ENCODE peak calls at places on chromosomes 4 and X, in six cellular contexts. One of them, this sample, is unnamed.

GRCh38 chr4:7282094-7282370 is 89.7 kb downstream of the SORCS2 start:
- DNase-seq in psoas muscle: no peak
- DNase-seq in CD4-positive, alpha-beta memory T cell: no peak
- DNase-seq in adrenal gland: no peak
- DNase-seq in K562: no peak
- DNase-seq in H9: no peak
- DNase-seq in this sample: no peak

GRCh38 chr4:89572224-89572858 is 264.6 kb downstream of the SNCA start:
- DNase-seq in psoas muscle: no peak
- DNase-seq in CD4-positive, alpha-beta memory T cell: no peak
- DNase-seq in adrenal gland: no peak
- DNase-seq in K562: no peak
- DNase-seq in H9: no peak
- DNase-seq in this sample: no peak

GRCh38 chr4:7199771-7200441 is 7.6 kb downstream of the SORCS2 start:
- DNase-seq in psoas muscle: no peak
- DNase-seq in CD4-positive, alpha-beta memory T cell: no peak
- DNase-seq in adrenal gland: no peak
- DNase-seq in K562: no peak
- DNase-seq in H9: peak
- DNase-seq in this sample: peak

GRCh38 chr4:169810325-169811323 is 52.9 kb upstream of the HPF1 start:
- DNase-seq in psoas muscle: no peak
- DNase-seq in CD4-positive, alpha-beta memory T cell: peak
- DNase-seq in adrenal gland: peak
- DNase-seq in K562: peak
- DNase-seq in H9: no peak
- DNase-seq in this sample: peak

GRCh38 chrX:103585421-103586313 is at the start of gene TCEAL4:
- DNase-seq in psoas muscle: peak
- DNase-seq in CD4-positive, alpha-beta memory T cell: peak
- DNase-seq in adrenal gland: peak
- DNase-seq in K562: no peak
- DNase-seq in H9: peak
- DNase-seq in this sample: peak

GRCh38 chr4:8157944-8158709 is 486 bp downstream of the ABLIM2 start:
- DNase-seq in psoas muscle: no peak
- DNase-seq in CD4-positive, alpha-beta memory T cell: no peak
- DNase-seq in adrenal gland: no peak
- DNase-seq in K562: no peak
- DNase-seq in H9: no peak
- DNase-seq in this sample: no peak

GRCh38 chrX:155070663-155070974 is 317 bp downstream of the CMC4 start:
- DNase-seq in psoas muscle: no peak
- DNase-seq in CD4-positive, alpha-beta memory T cell: no peak
- DNase-seq in adrenal gland: no peak
- DNase-seq in K562: peak
- DNase-seq in H9: no peak
- DNase-seq in this sample: no peak

GRCh38 chr4:77354550-77354949 is 197.5 kb downstream of the CCNG2 start:
- DNase-seq in psoas muscle: no peak
- DNase-seq in CD4-positive, alpha-beta memory T cell: no peak
- DNase-seq in adrenal gland: no peak
- DNase-seq in K562: no peak
- DNase-seq in H9: no peak
- DNase-seq in this sample: no peak

GRCh38 chr4:22488136-22488535 is 27.7 kb downstream of the ADGRA3 start:
- DNase-seq in psoas muscle: no peak
- DNase-seq in CD4-positive, alpha-beta memory T cell: no peak
- DNase-seq in adrenal gland: no peak
- DNase-seq in K562: no peak
- DNase-seq in H9: no peak
- DNase-seq in this sample: no peak

GRCh38 chrX:16204538-16204937 is 37.3 kb downstream of the MAGEB17 start:
- DNase-seq in psoas muscle: no peak
- DNase-seq in CD4-positive, alpha-beta memory T cell: no peak
- DNase-seq in adrenal gland: no peak
- DNase-seq in K562: no peak
- DNase-seq in H9: no peak
- DNase-seq in this sample: no peak

GRCh38 chr4:169225812-169226211 is 44.9 kb downstream of the SH3RF1 start:
- DNase-seq in psoas muscle: no peak
- DNase-seq in CD4-positive, alpha-beta memory T cell: no peak
- DNase-seq in adrenal gland: no peak
- DNase-seq in K562: no peak
- DNase-seq in H9: no peak
- DNase-seq in this sample: no peak

GRCh38 chr4:8009710-8010534 is 70.3 kb upstream of the AFAP1 start:
- DNase-seq in psoas muscle: no peak
- DNase-seq in CD4-positive, alpha-beta memory T cell: no peak
- DNase-seq in adrenal gland: no peak
- DNase-seq in K562: no peak
- DNase-seq in H9: no peak
- DNase-seq in this sample: no peak

GRCh38 chr4:118758293-118758692 is 73.1 kb downstream of the METTL14 start:
- DNase-seq in psoas muscle: no peak
- DNase-seq in CD4-positive, alpha-beta memory T cell: no peak
- DNase-seq in adrenal gland: no peak
- DNase-seq in K562: no peak
- DNase-seq in H9: no peak
- DNase-seq in this sample: no peak

GRCh38 chrX:153708415-153708814 is 15.8 kb downstream of the BCAP31 start:
- DNase-seq in psoas muscle: peak
- DNase-seq in CD4-positive, alpha-beta memory T cell: peak
- DNase-seq in adrenal gland: peak
- DNase-seq in K562: peak
- DNase-seq in H9: peak
- DNase-seq in this sample: peak

GRCh38 chr4:128665514-128665913 is 144.0 kb upstream of the JADE1 start:
- DNase-seq in psoas muscle: no peak
- DNase-seq in CD4-positive, alpha-beta memory T cell: no peak
- DNase-seq in adrenal gland: no peak
- DNase-seq in K562: no peak
- DNase-seq in H9: no peak
- DNase-seq in this sample: no peak

GRCh38 chr4:15891312-15891711 is 47.2 kb downstream of the FGFBP1 start:
- DNase-seq in psoas muscle: no peak
- DNase-seq in CD4-positive, alpha-beta memory T cell: no peak
- DNase-seq in adrenal gland: no peak
- DNase-seq in K562: no peak
- DNase-seq in H9: no peak
- DNase-seq in this sample: no peak

GRCh38 chr4:40058121-40058520 is 1.5 kb downstream of the N4BP2 start:
- DNase-seq in psoas muscle: no peak
- DNase-seq in CD4-positive, alpha-beta memory T cell: no peak
- DNase-seq in adrenal gland: no peak
- DNase-seq in K562: no peak
- DNase-seq in H9: no peak
- DNase-seq in this sample: no peak

GRCh38 chr4:34181311-34181808 is 2063.0 kb downstream of the ARAP2 start:
- DNase-seq in psoas muscle: no peak
- DNase-seq in CD4-positive, alpha-beta memory T cell: no peak
- DNase-seq in adrenal gland: no peak
- DNase-seq in K562: no peak
- DNase-seq in H9: no peak
- DNase-seq in this sample: no peak

GRCh38 chrX:48665991-48666390 is 17.6 kb upstream of the WAS start:
- DNase-seq in psoas muscle: no peak
- DNase-seq in CD4-positive, alpha-beta memory T cell: no peak
- DNase-seq in adrenal gland: no peak
- DNase-seq in K562: no peak
- DNase-seq in H9: no peak
- DNase-seq in this sample: no peak

GRCh38 chr4:29578329-29578728 is 1141.8 kb upstream of the PCDH7 start:
- DNase-seq in psoas muscle: no peak
- DNase-seq in CD4-positive, alpha-beta memory T cell: no peak
- DNase-seq in adrenal gland: no peak
- DNase-seq in K562: no peak
- DNase-seq in H9: no peak
- DNase-seq in this sample: no peak

GRCh38 chr4:168415911-168416310 is 64.4 kb downstream of the DDX60L start:
- DNase-seq in psoas muscle: no peak
- DNase-seq in CD4-positive, alpha-beta memory T cell: no peak
- DNase-seq in adrenal gland: no peak
- DNase-seq in K562: no peak
- DNase-seq in H9: no peak
- DNase-seq in this sample: no peak

GRCh38 chrX:107936434-107936730 is 45.8 kb downstream of the TEX13B start:
- DNase-seq in psoas muscle: no peak
- DNase-seq in CD4-positive, alpha-beta memory T cell: no peak
- DNase-seq in adrenal gland: no peak
- DNase-seq in K562: no peak
- DNase-seq in H9: no peak
- DNase-seq in this sample: no peak

GRCh38 chrX:27815209-27815608 is 7.4 kb downstream of the MAGEB10 start:
- DNase-seq in psoas muscle: no peak
- DNase-seq in CD4-positive, alpha-beta memory T cell: no peak
- DNase-seq in adrenal gland: no peak
- DNase-seq in K562: no peak
- DNase-seq in H9: no peak
- DNase-seq in this sample: no peak

GRCh38 chr4:16916719-16917337 is 18.4 kb upstream of the LDB2 start:
- DNase-seq in psoas muscle: no peak
- DNase-seq in CD4-positive, alpha-beta memory T cell: peak
- DNase-seq in adrenal gland: peak
- DNase-seq in K562: peak
- DNase-seq in H9: peak
- DNase-seq in this sample: peak

GRCh38 chr4:89288430-89288829 is 19.2 kb downstream of the GPRIN3 start:
- DNase-seq in psoas muscle: no peak
- DNase-seq in CD4-positive, alpha-beta memory T cell: no peak
- DNase-seq in adrenal gland: no peak
- DNase-seq in K562: no peak
- DNase-seq in H9: no peak
- DNase-seq in this sample: no peak

GRCh38 chr4:174156239-174156826 is 127.1 kb downstream of the FBXO8 start:
- DNase-seq in psoas muscle: no peak
- DNase-seq in CD4-positive, alpha-beta memory T cell: peak
- DNase-seq in adrenal gland: no peak
- DNase-seq in K562: peak
- DNase-seq in H9: no peak
- DNase-seq in this sample: peak

GRCh38 chr4:89497517-89498308 is 190.1 kb upstream of the GPRIN3 start:
- DNase-seq in psoas muscle: no peak
- DNase-seq in CD4-positive, alpha-beta memory T cell: no peak
- DNase-seq in adrenal gland: no peak
- DNase-seq in K562: no peak
- DNase-seq in H9: no peak
- DNase-seq in this sample: no peak

GRCh38 chr4:188107931-188108843 is 1.2 kb downstream of the TRIML2 start:
- DNase-seq in psoas muscle: no peak
- DNase-seq in CD4-positive, alpha-beta memory T cell: no peak
- DNase-seq in adrenal gland: no peak
- DNase-seq in K562: no peak
- DNase-seq in H9: peak
- DNase-seq in this sample: no peak

GRCh38 chr4:156782491-156782890 is 189.1 kb downstream of the PDGFC start:
- DNase-seq in psoas muscle: no peak
- DNase-seq in CD4-positive, alpha-beta memory T cell: no peak
- DNase-seq in adrenal gland: no peak
- DNase-seq in K562: no peak
- DNase-seq in H9: no peak
- DNase-seq in this sample: no peak

GRCh38 chrX:38886112-38886511 is 84.9 kb downstream of the MID1IP1 start:
- DNase-seq in psoas muscle: no peak
- DNase-seq in CD4-positive, alpha-beta memory T cell: no peak
- DNase-seq in adrenal gland: no peak
- DNase-seq in K562: no peak
- DNase-seq in H9: no peak
- DNase-seq in this sample: no peak

GRCh38 chr4:52199574-52200338 is 148.7 kb downstream of the SPATA18 start:
- DNase-seq in psoas muscle: no peak
- DNase-seq in CD4-positive, alpha-beta memory T cell: no peak
- DNase-seq in adrenal gland: peak
- DNase-seq in K562: no peak
- DNase-seq in H9: no peak
- DNase-seq in this sample: no peak

GRCh38 chr4:128527356-128527755 is 239.7 kb upstream of the PGRMC2 start:
- DNase-seq in psoas muscle: no peak
- DNase-seq in CD4-positive, alpha-beta memory T cell: no peak
- DNase-seq in adrenal gland: no peak
- DNase-seq in K562: no peak
- DNase-seq in H9: no peak
- DNase-seq in this sample: no peak

GRCh38 chr4:182085051-182085480 is 158.1 kb upstream of the TENM3 start:
- DNase-seq in psoas muscle: no peak
- DNase-seq in CD4-positive, alpha-beta memory T cell: no peak
- DNase-seq in adrenal gland: no peak
- DNase-seq in K562: no peak
- DNase-seq in H9: no peak
- DNase-seq in this sample: no peak

DNA sequence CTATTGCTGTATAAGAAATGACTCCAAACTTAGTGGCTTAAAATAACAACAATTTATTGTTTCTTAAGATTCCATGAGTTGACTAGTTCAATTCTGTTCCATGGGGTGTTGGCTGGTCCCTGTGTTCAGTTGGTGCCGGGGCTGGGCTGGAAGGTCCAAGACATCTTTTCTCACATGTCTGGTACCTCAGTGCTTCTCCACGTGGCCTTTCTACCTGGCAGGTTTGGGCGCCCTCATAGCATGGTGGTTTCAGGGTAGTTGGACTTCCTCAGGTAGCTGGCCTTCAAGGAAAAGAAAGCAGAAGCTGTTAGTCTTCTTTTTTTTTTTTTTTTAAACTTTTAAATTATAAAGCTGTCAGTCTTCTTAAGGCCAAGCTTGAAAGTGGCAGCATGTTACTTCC is 104.6 kb upstream of the LIMCH1 start:
- DNase-seq in psoas muscle: no peak
- DNase-seq in CD4-positive, alpha-beta memory T cell: no peak
- DNase-seq in adrenal gland: no peak
- DNase-seq in K562: no peak
- DNase-seq in H9: no peak
- DNase-seq in this sample: no peak
- H3K27ac ChIP-seq in psoas muscle: no peak
- H3K27ac ChIP-seq in CD4-positive, alpha-beta memory T cell: no peak
- H3K27ac ChIP-seq in adrenal gland: no peak
- H3K27ac ChIP-seq in K562: no peak
- H3K27ac ChIP-seq in H9: peak
- H3K27ac ChIP-seq in this sample: peak

GRCh38 chr4:145680902-145681301 is 956 bp downstream of the C4orf51 start:
- DNase-seq in psoas muscle: no peak
- DNase-seq in CD4-positive, alpha-beta memory T cell: no peak
- DNase-seq in adrenal gland: no peak
- DNase-seq in K562: no peak
- DNase-seq in H9: no peak
- DNase-seq in this sample: no peak
- H3K27ac ChIP-seq in psoas muscle: peak
- H3K27ac ChIP-seq in CD4-positive, alpha-beta memory T cell: no peak
- H3K27ac ChIP-seq in adrenal gland: no peak
- H3K27ac ChIP-seq in K562: no peak
- H3K27ac ChIP-seq in H9: no peak
- H3K27ac ChIP-seq in this sample: peak

GRCh38 chrX:9316096-9316495 is 148.8 kb upstream of the TBL1X start:
- DNase-seq in psoas muscle: no peak
- DNase-seq in CD4-positive, alpha-beta memory T cell: no peak
- DNase-seq in adrenal gland: no peak
- DNase-seq in K562: no peak
- DNase-seq in H9: no peak
- DNase-seq in this sample: no peak
- H3K27ac ChIP-seq in psoas muscle: no peak
- H3K27ac ChIP-seq in CD4-positive, alpha-beta memory T cell: no peak
- H3K27ac ChIP-seq in adrenal gland: peak
- H3K27ac ChIP-seq in K562: no peak
- H3K27ac ChIP-seq in H9: no peak
- H3K27ac ChIP-seq in this sample: no peak

GRCh38 chr4:105998210-105998609 is 102.9 kb downstream of the NPNT start:
- DNase-seq in psoas muscle: no peak
- DNase-seq in CD4-positive, alpha-beta memory T cell: no peak
- DNase-seq in adrenal gland: no peak
- DNase-seq in K562: no peak
- DNase-seq in H9: no peak
- DNase-seq in this sample: no peak
- H3K27ac ChIP-seq in psoas muscle: no peak
- H3K27ac ChIP-seq in CD4-positive, alpha-beta memory T cell: no peak
- H3K27ac ChIP-seq in adrenal gland: no peak
- H3K27ac ChIP-seq in K562: no peak
- H3K27ac ChIP-seq in H9: no peak
- H3K27ac ChIP-seq in this sample: no peak

This sample was measured in SJSA1.